ENCODE peak calls at places on chromosomes 7 and 10, in four cellular contexts. N, O, Z and D are unnamed samples.

GRCh38 chr7:103504505-103505135 is 58.6 kb upstream of the SLC26A5 start:
- DNase-seq in N (no peak), Z (no peak), O (no peak), D (no peak)

GRCh38 chr10:5283305-5284158 is 81.2 kb upstream of the UCN3 start:
- DNase-seq in O (peak; percentile 47), Z (peak; percentile 55), N (peak; percentile 78), D (peak; percentile 65)

GRCh38 chr10:22043327-22043633 is 39.8 kb upstream of the DNAJC1 start:
- DNase-seq in Z (no peak), O (no peak), N (no peak), D (no peak)

GRCh38 chr7:25391295-25391861 is 163.1 kb upstream of the NPVF start:
- DNase-seq in Z (no peak), O (peak; percentile 22), N (no peak), D (peak; percentile 11)

GRCh38 chr7:19407270-19407669 is 262.0 kb upstream of the FERD3L start:
- DNase-seq in Z (no peak), O (no peak), N (no peak), D (no peak)

GRCh38 chr7:139044813-139045794 is 9.3 kb upstream of the ZC3HAV1L start:
- DNase-seq in O (no peak), Z (no peak), N (no peak), D (no peak)

GRCh38 chr7:157795631-157796030 is 458.8 kb downstream of the DNAJB6 start:
- DNase-seq in O (no peak), Z (no peak), N (no peak), D (no peak)

GRCh38 chr7:92178928-92179373 is at the start of gene LRRD1:
- DNase-seq in N (peak; percentile 96), O (peak; percentile 73), Z (peak; percentile 93), D (peak; percentile 81)

GRCh38 chr10:18665815-18666558 is 6.8 kb downstream of the ARL5B start:
- DNase-seq in N (no peak), O (peak; percentile 56), Z (no peak), D (no peak)

GRCh38 chr10:70084189-70084588 is 31.5 kb downstream of the MACROH2A2 start:
- DNase-seq in Z (no peak), O (no peak), N (no peak), D (no peak)

GRCh38 chr10:57338823-57339558 is 928.7 kb downstream of the IPMK start:
- DNase-seq in O (peak; percentile 41), N (no peak), Z (no peak), D (peak; percentile 28)

GRCh38 chr7:20304366-20304765 is 26.3 kb upstream of the ITGB8 start:
- DNase-seq in Z (no peak), O (no peak), N (no peak), D (no peak)

GRCh38 chr7:47852330-47853245 is 95.7 kb downstream of the PKD1L1 start:
- DNase-seq in N (no peak), O (no peak), Z (no peak), D (no peak)

GRCh38 chr7:113015038-113015645 is 71.5 kb downstream of the GPR85 start:
- DNase-seq in N (no peak), Z (no peak), O (peak; percentile 60), D (peak; percentile 14)

GRCh38 chr7:27169658-27170493 is 4.2 kb downstream of the HOXA10 start:
- DNase-seq in Z (peak; percentile 36), N (no peak), O (no peak), D (no peak)

GRCh38 chr7:44460325-44460724 is 30.1 kb downstream of the NUDCD3 start:
- DNase-seq in Z (no peak), O (no peak), N (no peak), D (no peak)

GRCh38 chr10:101124933-101125332 is 6.2 kb upstream of the TLX1 start:
- DNase-seq in N (no peak), Z (no peak), O (no peak), D (no peak)

GRCh38 chr10:494556-494955 is 194.9 kb downstream of the DIP2C start:
- DNase-seq in O (no peak), Z (no peak), N (no peak), D (no peak)

GRCh38 chr7:114759347-114760062 is 162.4 kb upstream of the MDFIC start:
- DNase-seq in Z (no peak), O (peak; percentile 0), N (no peak), D (peak; percentile 21)

GRCh38 chr7:158821173-158822021 is 7.9 kb downstream of the ESYT2 start:
- DNase-seq in O (peak; percentile 75), Z (peak; percentile 36), N (no peak), D (peak; percentile 68)

GRCh38 chr7:71477441-71477840 is 345.5 kb downstream of the GALNT17 start:
- DNase-seq in O (no peak), N (no peak), Z (no peak), D (no peak)

GRCh38 chr7:35255909-35256876 is 2.3 kb upstream of the TBX20 start:
- DNase-seq in Z (no peak), N (no peak), O (no peak), D (no peak)

GRCh38 chr10:102812213-102812876 is 24.9 kb downstream of the CYP17A1 start:
- DNase-seq in Z (no peak), O (no peak), N (no peak), D (no peak)

GRCh38 chr7:95594185-95594584 is 2.1 kb downstream of the PDK4 start:
- DNase-seq in N (no peak), O (no peak), Z (no peak), D (no peak)

GRCh38 chr10:36608251-36608650 is 517.1 kb upstream of the ANKRD30A start:
- DNase-seq in Z (no peak), N (no peak), O (peak; percentile 67), D (no peak)

GRCh38 chr7:45644237-45644636 is 70.1 kb downstream of the ADCY1 start:
- DNase-seq in N (no peak), O (no peak), Z (no peak), D (no peak)

GRCh38 chr10:72370201-72370722 is 15.5 kb upstream of the DNAJB12 start:
- DNase-seq in O (no peak), N (no peak), Z (no peak), D (no peak)

GRCh38 chr10:18312385-18313145 is 172.3 kb downstream of the CACNB2 start:
- DNase-seq in N (no peak), Z (no peak), O (peak; percentile 62), D (peak; percentile 36)

GRCh38 chr7:55533050-55533728 is 39.1 kb downstream of the VOPP1 start:
- DNase-seq in Z (no peak), N (no peak), O (peak; percentile 86), D (no peak)

GRCh38 chr7:34190299-34190698 is 285.0 kb downstream of the BMPER start:
- DNase-seq in Z (no peak), N (no peak), O (no peak), D (no peak)

GRCh38 chr7:130095812-130096211 is 25.5 kb downstream of the KLHDC10 start:
- DNase-seq in O (peak; percentile 80), N (no peak), Z (no peak), D (no peak)

GRCh38 chr7:152076324-152076821 is 50.9 kb downstream of the GALNT11 start:
- DNase-seq in N (peak; percentile 73), Z (no peak), O (no peak), D (peak; percentile 12)

DNA sequence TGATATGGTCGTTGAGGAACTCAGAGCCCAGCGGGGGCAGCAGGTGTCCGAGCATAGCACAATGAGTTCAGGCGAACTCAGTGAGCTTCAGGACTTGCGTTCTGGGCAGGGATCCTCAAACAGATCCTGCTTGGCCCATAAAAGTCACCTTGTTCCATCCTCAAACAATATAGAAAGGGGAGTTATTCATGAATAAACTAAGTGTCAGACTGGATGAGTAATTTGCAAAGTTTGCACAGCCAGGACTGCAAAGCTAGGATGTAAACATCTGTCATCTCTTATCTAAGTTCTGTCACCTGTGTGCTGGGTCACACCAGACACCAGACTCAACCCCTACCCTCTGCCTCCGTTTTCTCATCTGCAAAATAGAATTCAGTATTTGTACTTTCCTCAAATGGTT is 58.0 kb upstream of the PFKP start:
- DNase-seq in Z (no peak), O (no peak), N (no peak), D (no peak)
- TF ChIP-seq CTCF in Z (no peak), O (no peak), N (no peak), D (no peak)

GRCh38 chr7:132882714-132883428 is 199.0 kb downstream of the CHCHD3 start:
- DNase-seq in N (no peak), Z (no peak), O (no peak), D (no peak)
- H3K27ac ChIP-seq in N (no peak overlapping the region), Z (no peak overlapping the region), O (no peak overlapping the region), D (no peak overlapping the region)

GRCh38 chr7:32204361-32205018 is 134.3 kb upstream of the PDE1C start:
- DNase-seq in O (peak; percentile 77), N (peak; percentile 61), Z (peak; percentile 77), D (peak; percentile 62)
- TF ChIP-seq CTCF in O (peak; percentile 81), N (peak; percentile 92), Z (peak; percentile 81), D (peak; percentile 90)

GRCh38 chr7:134832367-134832766 is 52.9 kb downstream of the CALD1 start:
- DNase-seq in Z (no peak), N (no peak), O (no peak), D (no peak)
- H3K27ac ChIP-seq in Z (no peak overlapping the region), N (no peak overlapping the region), O (no peak overlapping the region), D (no peak overlapping the region)

DNA sequence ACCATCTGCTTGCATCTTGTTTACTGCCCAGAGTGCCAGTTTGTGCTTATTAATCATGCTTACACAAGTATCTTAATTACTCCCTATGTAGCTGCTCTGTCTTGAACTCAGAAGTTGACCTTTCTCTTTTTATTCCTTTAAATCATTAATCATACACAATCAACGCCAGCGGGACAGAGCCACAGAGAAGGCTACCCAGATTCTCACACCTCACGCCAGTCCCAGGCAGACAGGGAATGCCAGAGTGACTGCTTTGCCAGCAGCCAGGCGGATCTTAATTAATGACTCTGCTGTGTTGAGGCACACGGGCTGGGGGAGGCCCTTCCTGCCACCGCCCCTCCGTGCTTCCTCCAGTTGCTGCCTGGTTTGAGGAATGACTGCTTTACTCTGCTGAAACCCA is 229.4 kb downstream of the LRMDA start:
- DNase-seq in N (no peak), O (no peak), Z (no peak), D (no peak)
- TF ChIP-seq CTCF in N (no peak), O (no peak), Z (no peak), D (no peak)

GRCh38 chr7:14691034-14691433 is 211.5 kb downstream of the DGKB start:
- DNase-seq in O (no peak), N (no peak), Z (no peak), D (no peak)
- H3K27ac ChIP-seq in O (no peak overlapping the region), N (no peak overlapping the region), Z (no peak overlapping the region), D (no peak overlapping the region)

DNA sequence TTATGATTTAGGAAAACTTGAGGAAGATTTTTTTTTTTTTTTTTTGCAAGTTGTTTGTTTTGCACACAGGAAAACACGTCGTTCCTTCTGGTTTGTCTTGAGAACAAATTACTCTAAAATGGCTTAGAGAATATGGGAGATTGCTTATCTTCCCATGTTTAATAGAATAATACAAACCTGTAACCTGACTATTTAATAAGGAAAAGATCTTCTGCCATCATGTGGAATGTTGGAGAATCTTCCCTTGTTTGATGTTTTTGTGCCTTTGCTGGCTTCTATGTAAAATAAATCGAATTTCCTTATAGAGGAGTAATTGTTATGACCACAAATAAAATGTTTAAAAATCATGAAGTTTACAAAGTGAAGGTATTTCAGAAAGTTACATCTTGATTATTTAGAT is 818.8 kb downstream of the GATA3 start:
- DNase-seq in Z (no peak), N (no peak), O (no peak), D (peak; percentile 23)
- TF ChIP-seq CTCF in Z (no peak), N (no peak), O (no peak), D (no peak)